ENCODE peak calls at places on chromosomes 2 and 18, in five cellular contexts. I is CD8-positive, alpha-beta T cell; X is spleen; E is left ventricle myocardium inferior; U is fibroblast of lung. D is an unnamed sample.
A peak's percentile ranks its signal among the peaks of the same experiment; 100 is the strongest.

GRCh38 chr2:128520787-128521186 is 202.1 kb upstream of the HS6ST1 start:
- DNase-seq in I (no peak), X (peak; percentile 79), E (no peak), U (no peak), D (peak; percentile 75)

GRCh38 chr2:67583185-67583584 is 186.1 kb downstream of the ETAA1 start:
- DNase-seq in I (no peak), X (no peak), E (no peak), U (no peak), D (no peak)

GRCh38 chr18:49584431-49584830 is 22.6 kb downstream of the LIPG start:
- DNase-seq in I (no peak), X (no peak), E (no peak), U (peak; percentile 41), D (no peak)

GRCh38 chr18:70659026-70659726 is 370.3 kb downstream of the SOCS6 start:
- DNase-seq in I (peak; percentile 60), X (no peak), E (no peak), U (no peak), D (no peak)

GRCh38 chr2:170235860-170236638 is 58.1 kb downstream of the MYO3B start:
- DNase-seq in I (no peak), X (no peak), E (no peak), U (peak; percentile 45), D (peak; percentile 84)

GRCh38 chr2:241008711-241009121 is 10.3 kb downstream of the SNED1 start:
- DNase-seq in I (no peak), X (peak; percentile 68), E (no peak), U (no peak), D (no peak)

GRCh38 chr2:158932246-158932645 is 36.2 kb upstream of the TANC1 start:
- DNase-seq in I (no peak), X (no peak), E (no peak), U (peak; percentile 70), D (no peak)

GRCh38 chr2:121502781-121503180 is 27.9 kb upstream of the RNU4ATAC start:
- DNase-seq in I (no peak), X (no peak), E (no peak), U (peak; percentile 68), D (peak; percentile 59)

GRCh38 chr18:67733094-67733493 is 216.6 kb upstream of the DSEL start:
- DNase-seq in I (no peak), X (no peak), E (no peak), U (peak; percentile 59), D (peak; percentile 66)

GRCh38 chr2:219736196-219736595 is 108.8 kb downstream of the SLC4A3 start:
- DNase-seq in I (no peak), X (no peak), E (no peak), U (peak; percentile 79), D (peak; percentile 86)

GRCh38 chr2:158489366-158490112 is 32.8 kb downstream of the PKP4 start:
- DNase-seq in I (no peak), X (no peak), E (no peak), U (no peak), D (no peak)

GRCh38 chr2:98937906-98938305 is 1.9 kb upstream of the CRACDL start:
- DNase-seq in I (no peak), X (no peak), E (no peak), U (no peak), D (no peak)

GRCh38 chr2:37555457-37555856 is 116.0 kb downstream of the CDC42EP3 start:
- DNase-seq in I (peak; percentile 8), X (peak; percentile 88), E (peak; percentile 19), U (no peak), D (no peak)

GRCh38 chr18:77635441-77635840 is 385.8 kb downstream of the GALR1 start:
- DNase-seq in I (no peak), X (no peak), E (peak; percentile 34), U (no peak), D (no peak)

GRCh38 chr2:216016581-216016980 is 3.2 kb upstream of the MREG start:
- DNase-seq in I (no peak), X (no peak), E (no peak), U (no peak), D (no peak)

GRCh38 chr2:129849559-129850160 is 129.8 kb upstream of the RAB6C start:
- DNase-seq in I (no peak), X (no peak), E (no peak), U (peak; percentile 58), D (peak; percentile 83)

GRCh38 chr2:128722469-128722868 is 403.8 kb upstream of the HS6ST1 start:
- DNase-seq in I (no peak), X (no peak), E (no peak), U (no peak), D (no peak)

GRCh38 chr2:214810670-214811069 is 1.2 kb upstream of the BARD1 start:
- DNase-seq in I (no peak), X (peak; percentile 81), E (peak; percentile 15), U (no peak), D (no peak)

GRCh38 chr2:27370816-27371620 is 602 bp downstream of the SNX17 start:
- DNase-seq in I (peak; percentile 33), X (no peak), E (peak; percentile 39), U (peak; percentile 33), D (peak; percentile 50)

GRCh38 chr2:239772721-239773120 is 252.4 kb downstream of the NDUFA10 start:
- DNase-seq in I (no peak), X (peak; percentile 38), E (no peak), U (no peak), D (no peak)

GRCh38 chr2:184696644-184697043 is 98.3 kb downstream of the ZNF804A start:
- DNase-seq in I (no peak), X (no peak), E (no peak), U (no peak), D (no peak)

GRCh38 chr2:136185991-136186771 is 68.2 kb upstream of the CXCR4 start:
- DNase-seq in I (no peak), X (no peak), E (no peak), U (peak; percentile 35), D (peak; percentile 9)

GRCh38 chr2:11481789-11482472 is 16.0 kb upstream of the E2F6 start:
- DNase-seq in I (no peak), X (no peak), E (no peak), U (no peak), D (no peak)

GRCh38 chr2:28395334-28396061 is 2.8 kb downstream of the FOSL2 start:
- DNase-seq in I (no peak), X (no peak), E (peak; percentile 46), U (peak; percentile 65), D (peak; percentile 53)

GRCh38 chr2:26609839-26610277 is 31.3 kb downstream of the CIB4 start:
- DNase-seq in I (no peak), X (peak; percentile 79), E (no peak), U (no peak), D (no peak)

GRCh38 chr2:215805493-215805892 is 207.9 kb downstream of the MREG start:
- DNase-seq in I (no peak), X (no peak), E (no peak), U (no peak), D (no peak)

GRCh38 chr18:21243041-21243431 is 1.0 kb downstream of the GREB1L start:
- DNase-seq in I (no peak), X (no peak), E (no peak), U (peak; percentile 38), D (peak; percentile 38)

GRCh38 chr2:207632575-207633492 is 7.6 kb upstream of the METTL21A start:
- DNase-seq in I (no peak), X (no peak), E (no peak), U (peak; percentile 61), D (peak; percentile 97)

GRCh38 chr2:95552911-95553310 is 38.9 kb upstream of the TRIM43 start:
- DNase-seq in I (no peak), X (no peak), E (peak; percentile 53), U (peak; percentile 19), D (no peak)

GRCh38 chr2:20478961-20479360 is 32.1 kb downstream of the RHOB start:
- DNase-seq in I (no peak), X (no peak), E (no peak), U (no peak), D (no peak)

GRCh38 chr18:21735452-21736015 is 5.1 kb upstream of the MIB1 start:
- DNase-seq in I (peak; percentile 26), X (peak; percentile 81), E (peak; percentile 23), U (peak; percentile 17), D (peak; percentile 44)

GRCh38 chr2:28268386-28268785 is 124.3 kb upstream of the FOSL2 start:
- DNase-seq in I (no peak), X (no peak), E (no peak), U (peak; percentile 53), D (no peak)

GRCh38 chr18:47844828-47845227 is 85.6 kb downstream of the SMAD2 start:
- DNase-seq in I (no peak), X (no peak), E (no peak), U (no peak), D (no peak)
- H3K36me3 ChIP-seq in I (peaks cover 19% of the 10 kb centered on the region), X (peaks cover 42% of the 10 kb centered on the region), E (peaks cover 60% of the 10 kb centered on the region), U (peaks cover 3% of the 10 kb centered on the region), D (no peaks in the 10 kb centered on the region)

DNA sequence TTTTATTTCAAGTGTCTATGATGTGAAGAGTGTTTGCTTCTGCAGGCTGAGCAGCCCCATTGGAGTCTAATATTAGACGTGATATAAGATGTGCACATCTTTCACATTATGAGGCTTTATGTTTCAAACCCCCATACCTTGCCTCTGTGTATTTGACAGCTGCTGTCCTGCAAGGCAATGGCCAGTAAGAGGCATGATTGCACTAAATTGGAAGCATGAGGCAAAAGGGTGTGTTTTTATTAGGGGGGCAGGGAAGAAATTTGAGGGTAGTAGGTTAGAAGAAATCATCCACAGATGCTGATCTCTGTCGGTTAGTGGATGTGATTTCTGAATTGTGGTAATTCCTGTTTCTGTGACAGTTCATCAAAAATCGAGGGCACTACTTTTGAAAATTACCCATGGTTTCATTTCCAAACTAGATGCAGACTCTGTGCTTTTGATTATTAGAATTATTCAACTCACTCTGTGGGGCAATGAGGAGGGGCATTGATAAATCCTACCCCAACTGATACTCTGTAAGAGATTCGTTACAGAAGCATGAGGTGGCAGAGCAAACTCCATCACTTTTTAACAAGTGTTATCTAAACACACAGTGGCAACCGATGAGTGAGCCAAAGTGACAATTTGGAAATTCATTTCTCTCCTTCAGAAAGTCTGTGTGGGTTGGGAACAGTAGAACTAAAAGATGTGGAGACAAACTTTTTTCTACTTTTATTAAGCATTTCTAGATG is 452.9 kb downstream of the ARHGAP15 start:
- DNase-seq in I (no peak), X (no peak), E (no peak), U (no peak), D (peak; percentile 46)
- TF ChIP-seq CTCF in I (no peak), X (no peak), E (peak; percentile 24), U (peak; percentile 55), D (peak; percentile 44)

GRCh38 chr2:237397072-237397471 is 16.9 kb downstream of the COL6A3 start:
- DNase-seq in I (no peak), X (no peak), E (no peak), U (no peak), D (no peak)
- H3K36me3 ChIP-seq in I (no peaks in the 10 kb centered on the region), X (no peaks in the 10 kb centered on the region), E (no peaks in the 10 kb centered on the region), U (peaks cover 15% of the 10 kb centered on the region), D (peaks cover 17% of the 10 kb centered on the region)

DNA sequence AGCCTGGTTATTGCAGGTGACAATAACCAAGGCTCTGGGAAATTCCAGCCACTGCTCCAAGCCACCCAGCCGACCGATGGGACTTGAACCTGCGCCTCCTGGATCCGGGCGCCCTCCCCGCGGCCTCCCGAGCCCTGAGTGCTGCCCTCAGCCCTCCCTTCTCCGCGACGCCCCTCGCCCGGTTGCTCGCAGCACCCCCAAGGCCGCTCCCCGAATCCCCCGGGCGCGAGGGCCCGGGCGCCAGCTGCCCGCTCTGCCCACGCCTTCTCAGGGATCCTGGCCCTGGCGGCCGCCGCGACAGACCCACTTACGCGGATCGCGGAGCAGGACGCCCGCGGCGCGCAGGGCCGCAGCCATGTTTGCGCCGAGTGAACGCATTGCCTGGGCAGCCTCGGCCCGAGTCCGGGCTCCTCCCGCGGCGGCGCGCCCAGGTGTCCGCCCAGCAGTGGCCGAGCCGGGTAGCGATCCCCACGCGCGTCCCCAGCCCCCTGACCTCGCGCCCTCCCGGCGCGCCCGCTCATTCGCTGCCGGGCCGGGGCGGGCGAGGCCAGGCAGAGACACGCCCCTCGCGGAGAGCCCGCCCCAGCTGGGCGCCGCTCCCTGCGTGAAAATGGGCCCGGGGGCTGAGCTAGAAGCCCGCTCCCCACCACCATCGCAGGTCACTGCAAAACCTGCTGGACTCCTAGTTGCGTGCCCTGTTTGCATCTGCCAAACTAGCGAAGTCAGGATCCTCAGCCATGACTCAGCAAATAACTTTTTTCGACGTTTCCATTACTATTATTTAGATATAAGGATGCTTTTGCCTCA is at the start of gene FECH:
- DNase-seq in I (peak; percentile 66), X (peak; percentile 94), E (peak; percentile 91), U (peak; percentile 68), D (peak; percentile 74)
- TF ChIP-seq CTCF in I (no peak), X (no peak), E (peak; percentile 18), U (no peak), D (no peak)

D was measured in PC-3.